ENCODE peak calls at places on chromosome 3, in eight cellular contexts. Y is right atrium auricular region, D is MCF 10A, B is endothelial cell, L is activated B cell treated with CpG ODN at 0.5 μM for 24 hours, S is PC-3, N is nephron progenitor cell, P is GM10248. T is an unnamed sample.

GRCh38 chr3:10723991-10724390 is 92.0 kb upstream of the SLC6A11 start:
- DNase-seq in S (no peak), L (no peak), D (no peak), P (no peak), N (no peak), Y (no peak), B (no peak), T (no peak)

GRCh38 chr3:160921020-160921635 is 165.1 kb downstream of the PPM1L start:
- DNase-seq in Y (no peak), D (peak; percentile 52), S (peak; percentile 75), L (no peak), P (peak; percentile 39), N (peak; percentile 23), B (peak; percentile 33), T (peak; percentile 69)

GRCh38 chr3:128854382-128854939 is 25.0 kb upstream of the ACAD9 start:
- DNase-seq in L (no peak), Y (no peak), D (no peak), B (no peak), S (no peak), P (no peak), N (no peak), T (no peak)

GRCh38 chr3:136869282-136869681 is 7.3 kb downstream of the NCK1 start:
- DNase-seq in L (no peak), S (no peak), D (no peak), B (no peak), P (no peak), Y (no peak), N (no peak), T (no peak)

GRCh38 chr3:188962253-188963247 is 209.2 kb upstream of the TPRG1 start:
- DNase-seq in S (no peak), B (no peak), N (no peak), L (no peak), P (no peak), Y (no peak), D (no peak), T (no peak)

GRCh38 chr3:24678441-24678865 is 183.8 kb upstream of the THRB start:
- DNase-seq in P (no peak), B (no peak), Y (no peak), D (peak; percentile 94), S (peak; percentile 93), L (no peak), N (no peak), T (no peak)

GRCh38 chr3:78879516-78879860 is 888.3 kb downstream of the ROBO1 start:
- DNase-seq in Y (no peak), D (no peak), P (no peak), N (no peak), B (no peak), L (no peak), S (no peak), T (peak; percentile 41)

GRCh38 chr3:107430214-107431047 is 53.2 kb downstream of the CCDC54 start:
- DNase-seq in Y (no peak), L (no peak), P (peak; percentile 14), D (no peak), B (peak; percentile 9), N (no peak), S (no peak), T (peak; percentile 18)

GRCh38 chr3:120506076-120506827 is 55.5 kb upstream of the FSTL1 start:
- DNase-seq in Y (no peak), P (no peak), D (no peak), N (no peak), B (no peak), L (no peak), S (peak; percentile 17), T (no peak)

GRCh38 chr3:167241048-167241845 is 138.8 kb downstream of the ZBBX start:
- DNase-seq in Y (no peak), S (no peak), B (no peak), D (no peak), L (no peak), P (no peak), N (no peak), T (peak; percentile 34)

GRCh38 chr3:143330316-143330868 is 210.8 kb downstream of the CHST2 start:
- DNase-seq in N (no peak), D (no peak), S (no peak), L (no peak), Y (no peak), P (no peak), B (no peak), T (no peak)

GRCh38 chr3:69389520-69390248 is 3.8 kb upstream of the FRMD4B start:
- DNase-seq in S (peak; percentile 51), Y (no peak), B (no peak), D (peak; percentile 50), P (no peak), N (no peak), L (no peak), T (no peak)

GRCh38 chr3:32614956-32615355 is 44.3 kb upstream of the DYNC1LI1 start:
- DNase-seq in L (no peak), N (no peak), S (peak; percentile 84), B (peak; percentile 49), P (no peak), Y (no peak), D (peak; percentile 49), T (no peak)

GRCh38 chr3:195999896-196000295 is 82.0 kb downstream of the TFRC start:
- DNase-seq in S (no peak), B (no peak), L (no peak), P (no peak), Y (no peak), N (no peak), D (no peak), T (no peak)

GRCh38 chr3:127413871-127414270 is 126.0 kb upstream of the PRR20G start:
- DNase-seq in Y (no peak), P (no peak), L (no peak), N (no peak), B (no peak), S (no peak), D (no peak), T (no peak)

GRCh38 chr3:73661262-73661661 is 36.5 kb upstream of the PDZRN3 start:
- DNase-seq in D (peak; percentile 30), Y (no peak), B (no peak), S (no peak), N (no peak), L (no peak), P (no peak), T (no peak)

GRCh38 chr3:66023728-66024390 is 14.9 kb downstream of the MAGI1 start:
- DNase-seq in N (no peak), S (no peak), L (no peak), D (no peak), P (no peak), B (no peak), Y (no peak), T (no peak)

GRCh38 chr3:150844484-150844883 is 60.8 kb downstream of the MINDY4B start:
- DNase-seq in L (no peak), N (no peak), D (no peak), S (no peak), P (no peak), B (no peak), Y (no peak), T (no peak)

GRCh38 chr3:63768888-63769287 is 50.2 kb upstream of the C3orf49 start:
- DNase-seq in D (no peak), Y (no peak), L (no peak), P (no peak), B (no peak), S (no peak), N (no peak), T (no peak)

GRCh38 chr3:175238848-175239247 is 379.7 kb downstream of the NAALADL2 start:
- DNase-seq in Y (no peak), D (no peak), N (no peak), B (no peak), S (no peak), L (no peak), P (no peak), T (no peak)

GRCh38 chr3:185280572-185281365 is 26.9 kb upstream of the EHHADH start:
- DNase-seq in N (no peak), B (no peak), P (peak; percentile 55), D (peak; percentile 72), L (no peak), S (peak; percentile 82), Y (no peak), T (peak; percentile 76)

GRCh38 chr3:111302073-111302472 is 230.5 kb downstream of the NECTIN3 start:
- DNase-seq in L (no peak), Y (no peak), B (no peak), S (no peak), D (no peak), N (no peak), P (no peak), T (no peak)

GRCh38 chr3:100891033-100891432 is 102.2 kb downstream of the ABI3BP start:
- DNase-seq in S (peak; percentile 77), Y (no peak), L (no peak), N (no peak), P (no peak), B (no peak), D (peak; percentile 54), T (peak; percentile 16)
- TF ChIP-seq CTCF in S (peak; percentile 66), Y (no peak), L (no peak), N (no peak), P (no peak), B (no peak), D (peak; percentile 36), T (peak; percentile 29)

DNA sequence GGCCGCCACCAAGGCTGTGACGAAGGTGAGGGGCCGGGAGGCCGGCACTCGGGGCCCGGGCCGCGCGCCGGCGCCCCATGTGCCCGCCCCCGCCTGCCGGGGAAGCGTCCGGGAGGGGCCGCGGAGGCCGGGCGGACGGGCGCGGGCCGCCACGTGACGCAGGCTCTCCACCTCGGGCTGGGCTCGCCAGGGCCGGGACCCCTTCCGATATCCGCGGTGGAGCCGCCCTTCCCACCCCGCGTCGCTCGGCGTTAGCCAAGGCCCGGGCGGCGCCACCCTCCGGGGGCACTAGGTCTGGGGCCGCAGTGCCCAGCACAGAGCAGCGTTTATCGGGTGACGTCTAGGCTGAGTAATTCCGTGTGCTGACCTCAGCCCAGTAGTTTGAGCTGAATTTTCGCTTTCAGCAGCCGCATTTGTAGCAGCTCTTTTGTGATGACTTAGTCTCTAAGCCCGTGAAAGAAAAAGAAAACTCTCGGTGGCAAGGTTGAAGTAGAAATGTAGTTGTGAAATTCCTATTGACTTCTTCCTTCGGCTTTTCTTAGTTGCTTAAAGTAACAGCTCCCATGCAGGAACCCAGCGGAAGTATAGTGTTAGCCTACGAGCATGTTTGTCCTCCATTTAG is 885 bp downstream of the CDV3 start:
- DNase-seq in S (peak; percentile 26), Y (peak; percentile 72), P (peak; percentile 68), B (peak; percentile 76), L (peak; percentile 76), N (peak; percentile 78), D (peak; percentile 52), T (peak; percentile 74)
- TF ChIP-seq CTCF in S (no peak), Y (no peak), P (peak; percentile 13), B (no peak), L (no peak), N (no peak), D (no peak), T (peak; percentile 6)

DNA sequence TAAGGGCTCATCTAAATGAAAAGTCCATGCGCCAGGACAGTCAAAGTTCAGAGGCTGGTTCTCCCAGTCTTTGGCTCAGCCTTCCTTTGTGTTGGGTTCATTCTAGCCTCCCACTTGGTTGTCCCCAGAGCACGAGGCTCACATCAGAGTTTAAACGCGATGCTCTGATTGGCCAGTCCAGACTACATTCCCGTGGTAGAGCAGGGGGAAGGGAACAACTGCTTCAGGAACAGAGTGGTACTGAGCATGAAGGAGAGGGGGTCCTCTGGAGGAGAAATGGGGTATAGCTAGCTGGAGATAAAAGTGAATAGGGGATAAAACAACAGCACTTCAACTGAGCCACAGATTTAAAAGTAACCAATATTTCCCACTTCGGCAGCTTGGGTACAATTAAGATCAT is 32.2 kb downstream of the ANAPC13 start:
- DNase-seq in N (no peak), L (no peak), Y (no peak), S (no peak), D (no peak), B (no peak), P (no peak), T (peak; percentile 89)
- TF ChIP-seq CTCF in N (no peak), L (no peak), Y (no peak), S (peak; percentile 14), D (no peak), B (no peak), P (no peak), T (peak; percentile 81)

GRCh38 chr3:13200951-13201350 is 127.7 kb upstream of the IQSEC1 start:
- DNase-seq in P (no peak), D (no peak), L (no peak), S (no peak), N (peak; percentile 38), Y (no peak), B (peak; percentile 34), T (peak; percentile 70)
- TF ChIP-seq CTCF in P (peak; percentile 15), D (no peak), L (no peak), S (no peak), N (peak; percentile 44), Y (no peak), B (no peak), T (peak; percentile 78)

T was measured in GM23338.